ENCODE peak calls at places on chromosomes 11 and 22, in four cellular contexts. One of them, this sample, is unnamed.

GRCh38 chr11:66543263-66544107 is 2.4 kb downstream of the ZDHHC24 start:
- DNase-seq in type B pancreatic cell: no peak
- DNase-seq in Kasumi-1: peak
- DNase-seq in activated effector memory CD4-positive, alpha-beta T cell treated with anti-CD3 and anti-CD28 coated beads, Interleukin-2, amount 50 U/mL, for 16 hours: peak
- DNase-seq in this sample: peak

GRCh38 chr11:124207102-124207792 is 24.1 kb downstream of the OR10D3 start:
- DNase-seq in type B pancreatic cell: no peak
- DNase-seq in Kasumi-1: no peak
- DNase-seq in activated effector memory CD4-positive, alpha-beta T cell treated with anti-CD3 and anti-CD28 coated beads, Interleukin-2, amount 50 U/mL, for 16 hours: no peak
- DNase-seq in this sample: no peak

GRCh38 chr22:46653596-46653995 is 33.4 kb downstream of the GRAMD4 start:
- DNase-seq in type B pancreatic cell: no peak
- DNase-seq in Kasumi-1: no peak
- DNase-seq in activated effector memory CD4-positive, alpha-beta T cell treated with anti-CD3 and anti-CD28 coated beads, Interleukin-2, amount 50 U/mL, for 16 hours: peak
- DNase-seq in this sample: no peak

GRCh38 chr11:64757549-64758329 is 2.0 kb downstream of the PYGM start:
- DNase-seq in type B pancreatic cell: no peak
- DNase-seq in Kasumi-1: no peak
- DNase-seq in activated effector memory CD4-positive, alpha-beta T cell treated with anti-CD3 and anti-CD28 coated beads, Interleukin-2, amount 50 U/mL, for 16 hours: no peak
- DNase-seq in this sample: no peak

GRCh38 chr11:118873804-118874203 is 9.9 kb upstream of the CXCR5 start:
- DNase-seq in type B pancreatic cell: no peak
- DNase-seq in Kasumi-1: no peak
- DNase-seq in activated effector memory CD4-positive, alpha-beta T cell treated with anti-CD3 and anti-CD28 coated beads, Interleukin-2, amount 50 U/mL, for 16 hours: no peak
- DNase-seq in this sample: no peak

GRCh38 chr11:103907548-103908455 is 128.6 kb upstream of the DDI1 start:
- DNase-seq in type B pancreatic cell: no peak
- DNase-seq in Kasumi-1: peak
- DNase-seq in activated effector memory CD4-positive, alpha-beta T cell treated with anti-CD3 and anti-CD28 coated beads, Interleukin-2, amount 50 U/mL, for 16 hours: no peak
- DNase-seq in this sample: no peak

GRCh38 chr11:12274558-12275197 is 102.7 kb upstream of the PARVA start:
- DNase-seq in type B pancreatic cell: no peak
- DNase-seq in Kasumi-1: no peak
- DNase-seq in activated effector memory CD4-positive, alpha-beta T cell treated with anti-CD3 and anti-CD28 coated beads, Interleukin-2, amount 50 U/mL, for 16 hours: peak
- DNase-seq in this sample: no peak

GRCh38 chr22:46025225-46025972 is 48.4 kb upstream of the WNT7B start:
- DNase-seq in type B pancreatic cell: no peak
- DNase-seq in Kasumi-1: no peak
- DNase-seq in activated effector memory CD4-positive, alpha-beta T cell treated with anti-CD3 and anti-CD28 coated beads, Interleukin-2, amount 50 U/mL, for 16 hours: peak
- DNase-seq in this sample: no peak

GRCh38 chr22:27809700-27810365 is 8.3 kb upstream of the MN1 start:
- DNase-seq in type B pancreatic cell: no peak
- DNase-seq in Kasumi-1: no peak
- DNase-seq in activated effector memory CD4-positive, alpha-beta T cell treated with anti-CD3 and anti-CD28 coated beads, Interleukin-2, amount 50 U/mL, for 16 hours: no peak
- DNase-seq in this sample: no peak

GRCh38 chr22:48943567-48944432 is 883.9 kb downstream of the BRD1 start:
- DNase-seq in type B pancreatic cell: peak
- DNase-seq in Kasumi-1: no peak
- DNase-seq in activated effector memory CD4-positive, alpha-beta T cell treated with anti-CD3 and anti-CD28 coated beads, Interleukin-2, amount 50 U/mL, for 16 hours: peak
- DNase-seq in this sample: no peak

GRCh38 chr22:24525416-24526037 is 29.4 kb downstream of the GUCD1 start:
- DNase-seq in type B pancreatic cell: no peak
- DNase-seq in Kasumi-1: peak
- DNase-seq in activated effector memory CD4-positive, alpha-beta T cell treated with anti-CD3 and anti-CD28 coated beads, Interleukin-2, amount 50 U/mL, for 16 hours: peak
- DNase-seq in this sample: peak

GRCh38 chr11:64844330-64845124 is at the start of gene CDC42BPG:
- DNase-seq in type B pancreatic cell: no peak
- DNase-seq in Kasumi-1: peak
- DNase-seq in activated effector memory CD4-positive, alpha-beta T cell treated with anti-CD3 and anti-CD28 coated beads, Interleukin-2, amount 50 U/mL, for 16 hours: peak
- DNase-seq in this sample: peak

GRCh38 chr11:73431431-73431830 is 55.2 kb downstream of the RELT start:
- DNase-seq in type B pancreatic cell: no peak
- DNase-seq in Kasumi-1: no peak
- DNase-seq in activated effector memory CD4-positive, alpha-beta T cell treated with anti-CD3 and anti-CD28 coated beads, Interleukin-2, amount 50 U/mL, for 16 hours: no peak
- DNase-seq in this sample: no peak

GRCh38 chr22:31332010-31332409 is 14.1 kb downstream of the PATZ1 start:
- DNase-seq in type B pancreatic cell: no peak
- DNase-seq in Kasumi-1: no peak
- DNase-seq in activated effector memory CD4-positive, alpha-beta T cell treated with anti-CD3 and anti-CD28 coated beads, Interleukin-2, amount 50 U/mL, for 16 hours: no peak
- DNase-seq in this sample: no peak

GRCh38 chr11:132234878-132235277 is 864.5 kb downstream of the NTM start:
- DNase-seq in type B pancreatic cell: no peak
- DNase-seq in Kasumi-1: no peak
- DNase-seq in activated effector memory CD4-positive, alpha-beta T cell treated with anti-CD3 and anti-CD28 coated beads, Interleukin-2, amount 50 U/mL, for 16 hours: no peak
- DNase-seq in this sample: no peak

GRCh38 chr22:49476176-49476575 is 351.5 kb downstream of the BRD1 start:
- DNase-seq in type B pancreatic cell: no peak
- DNase-seq in Kasumi-1: no peak
- DNase-seq in activated effector memory CD4-positive, alpha-beta T cell treated with anti-CD3 and anti-CD28 coated beads, Interleukin-2, amount 50 U/mL, for 16 hours: no peak
- DNase-seq in this sample: no peak

GRCh38 chr11:7252683-7253213 is 1.0 kb downstream of the SYT9 start:
- DNase-seq in type B pancreatic cell: peak
- DNase-seq in Kasumi-1: no peak
- DNase-seq in activated effector memory CD4-positive, alpha-beta T cell treated with anti-CD3 and anti-CD28 coated beads, Interleukin-2, amount 50 U/mL, for 16 hours: no peak
- DNase-seq in this sample: no peak

GRCh38 chr11:86639172-86639571 is 33.2 kb downstream of the ME3 start:
- DNase-seq in type B pancreatic cell: no peak
- DNase-seq in Kasumi-1: no peak
- DNase-seq in activated effector memory CD4-positive, alpha-beta T cell treated with anti-CD3 and anti-CD28 coated beads, Interleukin-2, amount 50 U/mL, for 16 hours: no peak
- DNase-seq in this sample: no peak

GRCh38 chr11:129410561-129410960 is 34.9 kb downstream of the BARX2 start:
- DNase-seq in type B pancreatic cell: no peak
- DNase-seq in Kasumi-1: no peak
- DNase-seq in activated effector memory CD4-positive, alpha-beta T cell treated with anti-CD3 and anti-CD28 coated beads, Interleukin-2, amount 50 U/mL, for 16 hours: no peak
- DNase-seq in this sample: no peak

GRCh38 chr22:41818596-41818995 is 14.3 kb upstream of the SREBF2 start:
- DNase-seq in type B pancreatic cell: no peak
- DNase-seq in Kasumi-1: no peak
- DNase-seq in activated effector memory CD4-positive, alpha-beta T cell treated with anti-CD3 and anti-CD28 coated beads, Interleukin-2, amount 50 U/mL, for 16 hours: no peak
- DNase-seq in this sample: no peak

GRCh38 chr11:67484847-67485311 is 2.1 kb downstream of the AIP start:
- DNase-seq in type B pancreatic cell: no peak
- DNase-seq in Kasumi-1: peak
- DNase-seq in activated effector memory CD4-positive, alpha-beta T cell treated with anti-CD3 and anti-CD28 coated beads, Interleukin-2, amount 50 U/mL, for 16 hours: peak
- DNase-seq in this sample: no peak

GRCh38 chr22:45242778-45243191 is 2.1 kb upstream of the KIAA0930 start:
- DNase-seq in type B pancreatic cell: no peak
- DNase-seq in Kasumi-1: no peak
- DNase-seq in activated effector memory CD4-positive, alpha-beta T cell treated with anti-CD3 and anti-CD28 coated beads, Interleukin-2, amount 50 U/mL, for 16 hours: no peak
- DNase-seq in this sample: no peak

GRCh38 chr22:39234867-39235687 is 9.7 kb downstream of the PDGFB start:
- DNase-seq in type B pancreatic cell: no peak
- DNase-seq in Kasumi-1: no peak
- DNase-seq in activated effector memory CD4-positive, alpha-beta T cell treated with anti-CD3 and anti-CD28 coated beads, Interleukin-2, amount 50 U/mL, for 16 hours: no peak
- DNase-seq in this sample: no peak

GRCh38 chr11:88552377-88553029 is 215.0 kb upstream of the CTSC start:
- DNase-seq in type B pancreatic cell: no peak
- DNase-seq in Kasumi-1: peak
- DNase-seq in activated effector memory CD4-positive, alpha-beta T cell treated with anti-CD3 and anti-CD28 coated beads, Interleukin-2, amount 50 U/mL, for 16 hours: peak
- DNase-seq in this sample: peak

GRCh38 chr11:35794850-35795249 is 132.3 kb downstream of the TRIM44 start:
- DNase-seq in type B pancreatic cell: no peak
- DNase-seq in Kasumi-1: no peak
- DNase-seq in activated effector memory CD4-positive, alpha-beta T cell treated with anti-CD3 and anti-CD28 coated beads, Interleukin-2, amount 50 U/mL, for 16 hours: no peak
- DNase-seq in this sample: no peak

GRCh38 chr11:44711113-44711512 is 15.6 kb upstream of the TSPAN18 start:
- DNase-seq in type B pancreatic cell: no peak
- DNase-seq in Kasumi-1: no peak
- DNase-seq in activated effector memory CD4-positive, alpha-beta T cell treated with anti-CD3 and anti-CD28 coated beads, Interleukin-2, amount 50 U/mL, for 16 hours: no peak
- DNase-seq in this sample: no peak

GRCh38 chr11:72918825-72919224 is 104.6 kb downstream of the ATG16L2 start:
- DNase-seq in type B pancreatic cell: no peak
- DNase-seq in Kasumi-1: no peak
- DNase-seq in activated effector memory CD4-positive, alpha-beta T cell treated with anti-CD3 and anti-CD28 coated beads, Interleukin-2, amount 50 U/mL, for 16 hours: no peak
- DNase-seq in this sample: no peak

GRCh38 chr11:127649071-127649470 is 648.5 kb upstream of the KIRREL3 start:
- DNase-seq in type B pancreatic cell: no peak
- DNase-seq in Kasumi-1: no peak
- DNase-seq in activated effector memory CD4-positive, alpha-beta T cell treated with anti-CD3 and anti-CD28 coated beads, Interleukin-2, amount 50 U/mL, for 16 hours: no peak
- DNase-seq in this sample: no peak